ENCODE peak calls at places on chromosomes 5 and 9, in eight cellular contexts. A is heart left ventricle, T is foreskin fibroblast, V is choroid plexus epithelial cell, R is colonic mucosa, O is hepatocyte, D is astrocyte of the cerebellum, K is stomach. Z is an unnamed sample.

GRCh38 chr5:38384396-38384795 is 126.0 kb downstream of the EGFLAM start:
- DNase-seq in A (no peak), T (no peak), V (no peak), R (no peak), O (no peak), D (no peak), K (no peak), Z (no peak)

GRCh38 chr9:115808695-115809094 is 344.9 kb upstream of the PAPPA start:
- DNase-seq in A (no peak), T (no peak), V (peak; percentile 49), R (no peak), O (no peak), D (peak; percentile 26), K (no peak), Z (peak; percentile 44)

GRCh38 chr9:18371621-18372020 is 102.3 kb upstream of the ADAMTSL1 start:
- DNase-seq in A (no peak), T (no peak), V (no peak), R (no peak), O (no peak), D (no peak), K (no peak), Z (no peak)

GRCh38 chr9:135033487-135033886 is 54.0 kb upstream of the OLFM1 start:
- DNase-seq in A (no peak), T (no peak), V (no peak), R (no peak), O (no peak), D (no peak), K (no peak), Z (no peak)

GRCh38 chr9:65449423-65449822 is 164.4 kb upstream of the FOXD4L5 start:
- DNase-seq in A (no peak), T (no peak), V (no peak), R (no peak), O (no peak), D (no peak), K (no peak), Z (no peak)

GRCh38 chr5:132310141-132310834 is 16.1 kb downstream of the SLC22A4 start:
- DNase-seq in A (no peak), T (peak; percentile 18), V (no peak), R (peak; percentile 39), O (no peak), D (no peak), K (no peak), Z (no peak)

GRCh38 chr5:72465601-72466563 is 41.3 kb downstream of the ZNF366 start:
- DNase-seq in A (no peak), T (peak; percentile 73), V (peak; percentile 57), R (no peak), O (no peak), D (no peak), K (no peak), Z (peak; percentile 59)

GRCh38 chr5:139273572-139274264 is 19.8 kb upstream of the MATR3 start:
- DNase-seq in A (peak; percentile 92), T (peak; percentile 97), V (peak; percentile 89), R (peak; percentile 93), O (peak; percentile 94), D (no peak), K (peak; percentile 93), Z (peak; percentile 90)

GRCh38 chr9:78879324-78880100 is 582.6 kb downstream of the PSAT1 start:
- DNase-seq in A (no peak), T (no peak), V (peak; percentile 35), R (no peak), O (no peak), D (no peak), K (no peak), Z (no peak)

GRCh38 chr5:122030251-122030650 is 47.8 kb downstream of the LOX start:
- DNase-seq in A (no peak), T (no peak), V (peak; percentile 44), R (no peak), O (peak; percentile 45), D (no peak), K (no peak), Z (no peak)

GRCh38 chr9:88746029-88746743 is 211.2 kb downstream of the NXNL2 start:
- DNase-seq in A (no peak), T (peak; percentile 96), V (peak; percentile 97), R (peak; percentile 44), O (peak; percentile 72), D (peak; percentile 78), K (no peak), Z (peak; percentile 95)

GRCh38 chr5:104080646-104081175 is 518.1 kb upstream of the NUDT12 start:
- DNase-seq in A (no peak), T (no peak), V (no peak), R (no peak), O (no peak), D (no peak), K (no peak), Z (no peak)

GRCh38 chr9:35945341-35946018 is 12.5 kb downstream of the OR2S2 start:
- DNase-seq in A (peak; percentile 87), T (peak; percentile 93), V (peak; percentile 89), R (peak; percentile 91), O (peak; percentile 91), D (peak; percentile 49), K (peak; percentile 83), Z (peak; percentile 93)

GRCh38 chr5:13745508-13745907 is 199.0 kb downstream of the DNAH5 start:
- DNase-seq in A (no peak), T (peak; percentile 1), V (peak; percentile 30), R (no peak), O (no peak), D (peak; percentile 26), K (no peak), Z (peak; percentile 29)

GRCh38 chr5:119355244-119355635 is 579 bp upstream of the TNFAIP8 start:
- DNase-seq in A (no peak), T (no peak), V (no peak), R (no peak), O (peak; percentile 46), D (no peak), K (peak; percentile 58), Z (no peak)

GRCh38 chr9:95736370-95736769 is 139.1 kb upstream of the ERCC6L2 start:
- DNase-seq in A (no peak), T (no peak), V (peak; percentile 36), R (no peak), O (no peak), D (no peak), K (no peak), Z (peak; percentile 14)

DNA sequence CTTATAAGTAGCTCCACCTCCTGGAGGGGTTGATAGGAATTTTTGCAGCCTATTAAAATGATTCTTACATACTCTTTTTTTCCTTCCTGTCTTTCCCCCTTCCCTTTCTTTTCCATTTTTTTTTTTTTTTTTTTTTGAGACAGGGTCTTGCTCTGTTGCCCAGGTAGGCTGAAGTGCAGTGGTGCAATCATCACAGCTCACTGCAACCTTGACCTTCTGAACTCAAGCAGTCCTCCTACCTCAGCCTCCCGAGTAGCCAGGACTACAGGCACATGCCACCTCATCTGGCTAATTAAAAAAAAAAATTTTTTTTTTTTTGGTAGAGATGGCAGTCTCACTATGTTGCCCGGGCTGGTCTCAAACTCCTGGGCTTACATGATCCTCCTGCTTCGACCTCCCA is 4.3 kb upstream of the TBC1D2 start:
- DNase-seq in A (no peak), T (no peak), V (no peak), R (no peak), O (no peak), D (no peak), K (no peak), Z (no peak)
- TF ChIP-seq CTCF in A (no peak), T (no peak), V (no peak), R (no peak), O (no peak), D (no peak), K (no peak), Z (no peak)

GRCh38 chr5:141077826-141078225 is 16.6 kb upstream of the PCDHB2 start:
- DNase-seq in A (no peak), T (no peak), V (no peak), R (no peak), O (no peak), D (no peak), K (no peak), Z (no peak)
- H3K4me3 ChIP-seq in A (no peak overlapping the region), T (no peak overlapping the region), V (no peak overlapping the region), R (no peak overlapping the region), O (no peak overlapping the region), D (no peak overlapping the region), K (no peak overlapping the region), Z (no peak overlapping the region)

GRCh38 chr5:87048156-87048555 is 219.5 kb upstream of the RASA1 start:
- DNase-seq in A (no peak), T (no peak), V (no peak), R (no peak), O (no peak), D (no peak), K (no peak), Z (peak; percentile 10)
- TF ChIP-seq CTCF in A (no peak), T (no peak), V (no peak), R (no peak), O (no peak), D (no peak), K (no peak), Z (no peak)

GRCh38 chr5:66906021-66906420 is 290.6 kb downstream of the CD180 start:
- DNase-seq in A (no peak), T (no peak), V (no peak), R (no peak), O (no peak), D (no peak), K (no peak), Z (no peak)

GRCh38 chr5:66903709-66904108 is 292.9 kb downstream of the CD180 start:
- DNase-seq in A (no peak), T (no peak), V (no peak), R (no peak), O (no peak), D (no peak), K (no peak), Z (no peak)

GRCh38 chr5:66909364-66909763 is 287.2 kb downstream of the CD180 start:
- DNase-seq in A (no peak), T (peak; percentile 26), V (no peak), R (no peak), O (no peak), D (no peak), K (no peak), Z (peak; percentile 34)

GRCh38 chr5:66904189-66904588 is 292.4 kb downstream of the CD180 start:
- DNase-seq in A (no peak), T (no peak), V (no peak), R (no peak), O (no peak), D (no peak), K (no peak), Z (no peak)

GRCh38 chr5:66908230-66908629 is 288.4 kb downstream of the CD180 start:
- DNase-seq in A (no peak), T (no peak), V (no peak), R (no peak), O (no peak), D (no peak), K (no peak), Z (no peak)
- H3K4me3 ChIP-seq in A (no peak overlapping the region), T (no peak overlapping the region), V (no peak overlapping the region), R (no peak overlapping the region), O (no peak overlapping the region), D (no peak overlapping the region), K (no peak overlapping the region), Z (no peak overlapping the region)